ENCODE peak calls at places on chromosomes 12 and 14, in six cellular contexts. E is A549, M is GM12878, O is endothelial cell of umbilical vein, Y is HepG2, G is K562. W is an unnamed sample.

GRCh38 chr12:80412343-80412953 is 31.6 kb upstream of the PTPRQ start:
- DNase-seq in G (peak), M (no peak), E (peak), O (peak), Y (peak), W (peak)

GRCh38 chr14:49249022-49249421 is 337.2 kb downstream of the RPS29 start:
- DNase-seq in Y (no peak), O (no peak), G (no peak), E (no peak), M (no peak), W (peak)

GRCh38 chr14:26394114-26394855 is 203.5 kb downstream of the NOVA1 start:
- DNase-seq in M (no peak), G (no peak), O (peak), Y (no peak), E (no peak), W (no peak)

GRCh38 chr12:535396-535795 is 75.7 kb downstream of the B4GALNT3 start:
- DNase-seq in M (no peak), G (no peak), E (no peak), O (no peak), Y (no peak), W (no peak)

GRCh38 chr14:105192866-105193731 is 12.0 kb upstream of the NUDT14 start:
- DNase-seq in G (no peak), Y (no peak), O (peak), E (no peak), M (no peak), W (peak)

GRCh38 chr14:55580401-55581010 is 499 bp downstream of the KTN1 start:
- DNase-seq in G (peak), M (no peak), Y (no peak), O (peak), E (peak), W (peak)

GRCh38 chr12:40225337-40225983 is 663 bp downstream of the LRRK2 start:
- DNase-seq in M (no peak), Y (no peak), G (no peak), O (no peak), E (peak), W (no peak)

GRCh38 chr12:112096667-112097066 is 11.9 kb downstream of the NAA25 start:
- DNase-seq in Y (no peak), E (peak), M (no peak), G (no peak), O (peak), W (peak)

GRCh38 chr12:41061189-41061588 is 126.9 kb upstream of the PDZRN4 start:
- DNase-seq in E (no peak), O (no peak), M (no peak), Y (no peak), G (no peak), W (no peak)

GRCh38 chr12:63150255-63151060 is 543 bp downstream of the AVPR1A start:
- DNase-seq in O (no peak), G (no peak), M (no peak), E (peak), Y (no peak), W (no peak)
- TF ChIP-seq MYC in O (no peak), G (no peak), M (no peak), E (no peak), Y (no peak), W (no peak)

GRCh38 chr14:70972107-70972976 is 65.1 kb downstream of the PCNX1 start:
- DNase-seq in O (peak), M (peak), G (peak), Y (peak), E (peak), W (peak)
- TF ChIP-seq POLR2A in O (no peak), M (no peak), G (no peak), Y (no peak), E (no peak), W (no peak)

GRCh38 chr12:44947163-44947562 is 71.0 kb upstream of the NELL2 start:
- DNase-seq in Y (no peak), G (no peak), E (no peak), M (no peak), O (no peak), W (no peak)
- H3K4me3 ChIP-seq in Y (no peak), G (no peak), E (no peak), M (no peak), O (no peak), W (no peak)

GRCh38 chr12:70779250-70779649 is 141.3 kb downstream of the PTPRR start:
- DNase-seq in G (no peak), Y (no peak), M (no peak), O (no peak), E (no peak), W (no peak)

GRCh38 chr12:70774055-70774454 is 136.8 kb upstream of the PTPRB start:
- DNase-seq in M (no peak), Y (no peak), E (peak), O (no peak), G (no peak), W (peak)
- TF ChIP-seq MYC in M (no peak), Y (no peak), E (no peak), O (no peak), G (no peak), W (no peak)

DNA sequence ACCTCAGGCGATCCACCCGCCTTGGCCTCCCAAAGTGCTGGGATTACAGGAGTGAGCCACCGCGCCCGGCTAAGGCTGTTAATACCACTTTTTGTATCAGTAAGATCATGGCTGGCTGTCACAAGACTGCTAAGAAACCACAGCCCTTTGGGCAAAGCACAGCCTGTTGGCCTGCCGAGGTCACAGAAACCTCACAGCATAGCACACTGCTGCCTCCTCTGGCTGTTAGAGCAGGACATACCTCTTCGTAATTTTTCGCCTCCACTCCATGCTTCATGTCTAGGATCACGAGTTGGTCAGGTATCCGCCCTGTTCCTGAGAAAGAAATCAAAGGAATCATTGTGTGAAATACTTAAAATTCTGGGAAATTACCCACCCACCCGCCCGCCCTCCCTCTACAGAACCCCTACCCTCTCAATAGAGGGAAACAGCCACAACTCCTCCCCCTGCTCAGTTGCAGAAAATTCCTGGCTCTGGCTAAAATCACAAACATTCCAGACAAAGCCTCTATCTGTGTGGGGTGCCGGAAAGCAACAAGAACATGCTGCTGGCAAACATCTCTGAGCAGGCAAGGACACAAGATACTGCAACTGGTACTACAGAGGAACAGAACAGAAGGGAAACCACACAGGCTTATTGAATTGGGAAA is 20.7 kb upstream of the NEK9 start:
- DNase-seq in E (peak), Y (peak), M (no peak), O (peak), G (no peak), W (peak)
- TF ChIP-seq POLR2A in E (no peak), Y (no peak), M (no peak), O (no peak), G (no peak), W (no peak)

GRCh38 chr14:30985796-30986195 is 39.7 kb upstream of the AP4S1 start:
- DNase-seq in O (no peak), M (no peak), G (no peak), Y (no peak), E (no peak), W (no peak)
- H3K4me3 ChIP-seq in O (no peak), M (no peak), G (no peak), Y (no peak), E (no peak), W (no peak)